ENCODE peak calls at places on chromosomes 11 and 22, in five cellular contexts. One of them, this sample, is unnamed.

GRCh38 chr22:38758276-38758945 is 2.6 kb upstream of the SUN2 start:
- DNase-seq in hepatocyte: no peak
- DNase-seq in astrocyte of the cerebellum: no peak
- DNase-seq in nephron progenitor cell: no peak
- DNase-seq in GM12865: no peak
- DNase-seq in this sample: peak; percentile 73

GRCh38 chr22:23045461-23045860 is 24.9 kb upstream of the GNAZ start:
- DNase-seq in nephron progenitor cell: no peak
- DNase-seq in GM12865: no peak
- DNase-seq in astrocyte of the cerebellum: no peak
- DNase-seq in hepatocyte: no peak
- DNase-seq in this sample: no peak

GRCh38 chr22:49306632-49306975 is 521.1 kb downstream of the BRD1 start:
- DNase-seq in GM12865: no peak
- DNase-seq in nephron progenitor cell: no peak
- DNase-seq in astrocyte of the cerebellum: no peak
- DNase-seq in hepatocyte: no peak
- DNase-seq in this sample: peak; percentile 2

GRCh38 chr22:26648761-26649363 is 8.5 kb upstream of the MIAT start:
- DNase-seq in astrocyte of the cerebellum: no peak
- DNase-seq in hepatocyte: no peak
- DNase-seq in GM12865: peak; percentile 32
- DNase-seq in nephron progenitor cell: no peak
- DNase-seq in this sample: peak; percentile 12

GRCh38 chr22:35628732-35629131 is 11.6 kb upstream of the MB start:
- DNase-seq in nephron progenitor cell: no peak
- DNase-seq in GM12865: no peak
- DNase-seq in hepatocyte: no peak
- DNase-seq in astrocyte of the cerebellum: no peak
- DNase-seq in this sample: no peak

GRCh38 chr22:17518379-17518778 is 44.9 kb upstream of the SLC25A18 start:
- DNase-seq in nephron progenitor cell: no peak
- DNase-seq in GM12865: no peak
- DNase-seq in hepatocyte: no peak
- DNase-seq in astrocyte of the cerebellum: no peak
- DNase-seq in this sample: no peak

GRCh38 chr11:57566035-57566504 is 1.4 kb downstream of the UBE2L6 start:
- DNase-seq in astrocyte of the cerebellum: peak; percentile 15
- DNase-seq in nephron progenitor cell: no peak
- DNase-seq in GM12865: peak; percentile 76
- DNase-seq in hepatocyte: peak; percentile 59
- DNase-seq in this sample: no peak

GRCh38 chr11:68349461-68350249 is 37.3 kb downstream of the LRP5 start:
- DNase-seq in hepatocyte: no peak
- DNase-seq in nephron progenitor cell: no peak
- DNase-seq in GM12865: no peak
- DNase-seq in astrocyte of the cerebellum: no peak
- DNase-seq in this sample: no peak

GRCh38 chr22:22848364-22848866 is 39.2 kb upstream of the IGLL5 start:
- DNase-seq in nephron progenitor cell: peak; percentile 79
- DNase-seq in astrocyte of the cerebellum: peak; percentile 15
- DNase-seq in GM12865: peak; percentile 71
- DNase-seq in hepatocyte: peak; percentile 87
- DNase-seq in this sample: peak; percentile 73

GRCh38 chr22:44669725-44670027 is 32.3 kb upstream of the PRR5 start:
- DNase-seq in nephron progenitor cell: no peak
- DNase-seq in astrocyte of the cerebellum: no peak
- DNase-seq in GM12865: no peak
- DNase-seq in hepatocyte: no peak
- DNase-seq in this sample: no peak

GRCh38 chr22:42208362-42208761 is 62.1 kb downstream of the TCF20 start:
- DNase-seq in astrocyte of the cerebellum: no peak
- DNase-seq in hepatocyte: no peak
- DNase-seq in nephron progenitor cell: no peak
- DNase-seq in GM12865: no peak
- DNase-seq in this sample: no peak

GRCh38 chr22:35227248-35227647 is 30.0 kb upstream of the HMGXB4 start:
- DNase-seq in nephron progenitor cell: no peak
- DNase-seq in astrocyte of the cerebellum: no peak
- DNase-seq in hepatocyte: no peak
- DNase-seq in GM12865: no peak
- DNase-seq in this sample: no peak

GRCh38 chr11:120384476-120384875 is 48.3 kb downstream of the ARHGEF12 start:
- DNase-seq in nephron progenitor cell: no peak
- DNase-seq in hepatocyte: no peak
- DNase-seq in GM12865: no peak
- DNase-seq in astrocyte of the cerebellum: no peak
- DNase-seq in this sample: peak; percentile 16

GRCh38 chr11:488579-488978 is 18.5 kb downstream of the RNH1 start:
- DNase-seq in GM12865: no peak
- DNase-seq in nephron progenitor cell: no peak
- DNase-seq in hepatocyte: no peak
- DNase-seq in astrocyte of the cerebellum: no peak
- DNase-seq in this sample: no peak

GRCh38 chr11:73141031-73141308 is 1.1 kb downstream of the FCHSD2 start:
- DNase-seq in nephron progenitor cell: no peak
- DNase-seq in hepatocyte: peak; percentile 24
- DNase-seq in astrocyte of the cerebellum: no peak
- DNase-seq in GM12865: no peak
- DNase-seq in this sample: no peak

GRCh38 chr11:73139476-73140198 is 2.5 kb downstream of the FCHSD2 start:
- DNase-seq in GM12865: no peak
- DNase-seq in nephron progenitor cell: no peak
- DNase-seq in hepatocyte: no peak
- DNase-seq in astrocyte of the cerebellum: no peak
- DNase-seq in this sample: no peak

GRCh38 chr11:73141309-73142127 is 600 bp downstream of the FCHSD2 start:
- DNase-seq in GM12865: peak; percentile 86
- DNase-seq in hepatocyte: peak; percentile 82
- DNase-seq in nephron progenitor cell: peak; percentile 80
- DNase-seq in astrocyte of the cerebellum: no peak
- DNase-seq in this sample: peak; percentile 83

GRCh38 chr11:73142128-73142377 is at the start of gene FCHSD2:
- DNase-seq in GM12865: no peak
- DNase-seq in hepatocyte: no peak
- DNase-seq in nephron progenitor cell: no peak
- DNase-seq in astrocyte of the cerebellum: no peak
- DNase-seq in this sample: no peak

GRCh38 chr11:73140213-73141030 is 1.7 kb downstream of the FCHSD2 start:
- DNase-seq in GM12865: peak; percentile 56
- DNase-seq in astrocyte of the cerebellum: no peak
- DNase-seq in hepatocyte: peak; percentile 32
- DNase-seq in nephron progenitor cell: peak; percentile 49
- DNase-seq in this sample: peak; percentile 46
- TF ChIP-seq CTCF in GM12865: no peak
- TF ChIP-seq CTCF in astrocyte of the cerebellum: no peak
- TF ChIP-seq CTCF in hepatocyte: no peak
- TF ChIP-seq CTCF in nephron progenitor cell: no peak
- TF ChIP-seq CTCF in this sample: no peak

DNA sequence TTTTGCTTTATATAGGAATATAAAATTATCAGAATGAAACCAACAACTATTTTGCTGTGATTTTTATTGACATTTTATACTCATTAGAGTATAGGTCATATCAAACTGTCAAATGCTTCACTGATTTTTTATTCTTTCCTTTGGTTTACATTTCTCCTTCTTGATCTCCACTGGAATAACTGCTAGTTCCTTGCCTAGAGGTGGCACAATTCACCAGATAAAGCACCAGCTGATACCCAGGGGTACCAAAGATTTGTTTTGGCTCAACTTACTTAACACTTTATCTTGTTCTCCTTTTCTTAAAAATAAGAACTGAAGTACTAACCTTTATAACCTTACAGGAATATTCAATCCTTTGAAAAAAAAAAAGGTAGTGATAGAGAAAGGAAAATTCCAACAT is 725.1 kb upstream of the CHORDC1 start:
- DNase-seq in GM12865: no peak
- DNase-seq in astrocyte of the cerebellum: no peak
- DNase-seq in hepatocyte: no peak
- DNase-seq in nephron progenitor cell: no peak
- DNase-seq in this sample: no peak
- TF ChIP-seq CTCF in GM12865: no peak
- TF ChIP-seq CTCF in astrocyte of the cerebellum: no peak
- TF ChIP-seq CTCF in hepatocyte: no peak
- TF ChIP-seq CTCF in nephron progenitor cell: no peak
- TF ChIP-seq CTCF in this sample: no peak

DNA sequence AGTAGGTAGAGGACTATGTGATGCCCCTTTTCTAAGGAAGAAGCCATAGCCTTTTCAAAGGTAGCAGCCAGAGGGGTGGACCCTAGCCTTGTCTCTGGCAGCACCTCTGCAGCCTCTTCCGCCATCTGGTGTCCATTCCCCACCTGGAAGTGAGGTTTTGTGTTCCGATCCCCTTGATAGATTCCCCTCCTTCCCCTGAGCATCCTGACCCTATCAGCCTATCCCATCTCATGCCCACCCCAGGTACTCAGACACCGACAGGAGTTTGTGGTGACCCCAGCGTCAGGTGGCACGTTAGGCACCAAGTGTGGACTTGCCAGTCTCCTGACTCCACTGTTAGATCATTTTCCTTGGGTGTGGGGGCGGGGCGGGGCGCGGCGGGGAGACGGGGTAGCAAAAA is 398 bp upstream of the FAM89B start:
- DNase-seq in astrocyte of the cerebellum: no peak
- DNase-seq in nephron progenitor cell: no peak
- DNase-seq in GM12865: no peak
- DNase-seq in hepatocyte: peak; percentile 70
- DNase-seq in this sample: peak; percentile 46
- TF ChIP-seq CTCF in astrocyte of the cerebellum: peak; percentile 63
- TF ChIP-seq CTCF in nephron progenitor cell: peak; percentile 23
- TF ChIP-seq CTCF in GM12865: peak; percentile 21
- TF ChIP-seq CTCF in hepatocyte: peak; percentile 44
- TF ChIP-seq CTCF in this sample: peak; percentile 47

GRCh38 chr11:84261707-84262106 is 975.5 kb upstream of the CCDC90B start:
- DNase-seq in nephron progenitor cell: no peak
- DNase-seq in hepatocyte: peak; percentile 14
- DNase-seq in astrocyte of the cerebellum: no peak
- DNase-seq in GM12865: peak; percentile 18
- DNase-seq in this sample: peak; percentile 46
- TF ChIP-seq CTCF in nephron progenitor cell: peak; percentile 21
- TF ChIP-seq CTCF in hepatocyte: peak; percentile 33
- TF ChIP-seq CTCF in astrocyte of the cerebellum: peak; percentile 5
- TF ChIP-seq CTCF in GM12865: peak; percentile 26
- TF ChIP-seq CTCF in this sample: peak; percentile 67

GRCh38 chr22:50621491-50621880 is 6.5 kb downstream of the ARSA start:
- DNase-seq in hepatocyte: no peak
- DNase-seq in astrocyte of the cerebellum: no peak
- DNase-seq in nephron progenitor cell: no peak
- DNase-seq in GM12865: peak; percentile 85
- DNase-seq in this sample: no peak

GRCh38 chr22:50620861-50621490 is 7.0 kb downstream of the ARSA start:
- DNase-seq in hepatocyte: no peak
- DNase-seq in astrocyte of the cerebellum: no peak
- DNase-seq in nephron progenitor cell: no peak
- DNase-seq in GM12865: peak; percentile 87
- DNase-seq in this sample: no peak

GRCh38 chr22:50622723-50623327 is 5.1 kb downstream of the ARSA start:
- DNase-seq in astrocyte of the cerebellum: no peak
- DNase-seq in hepatocyte: no peak
- DNase-seq in GM12865: no peak
- DNase-seq in nephron progenitor cell: no peak
- DNase-seq in this sample: no peak

GRCh38 chr22:50624347-50625130 is 3.4 kb downstream of the ARSA start:
- DNase-seq in nephron progenitor cell: no peak
- DNase-seq in hepatocyte: no peak
- DNase-seq in GM12865: no peak
- DNase-seq in astrocyte of the cerebellum: no peak
- DNase-seq in this sample: no peak

GRCh38 chr22:50621948-50622722 is 5.8 kb downstream of the ARSA start:
- DNase-seq in hepatocyte: no peak
- DNase-seq in nephron progenitor cell: no peak
- DNase-seq in astrocyte of the cerebellum: no peak
- DNase-seq in GM12865: peak; percentile 50
- DNase-seq in this sample: no peak
- TF ChIP-seq CTCF in hepatocyte: peak; percentile 16
- TF ChIP-seq CTCF in nephron progenitor cell: no peak
- TF ChIP-seq CTCF in astrocyte of the cerebellum: peak; percentile 25
- TF ChIP-seq CTCF in GM12865: peak; percentile 42
- TF ChIP-seq CTCF in this sample: peak; percentile 27

This sample was measured in BE2C.